ENCODE peak calls at places on chromosomes 13 and 19, in five cellular contexts. V is IMR-90, Y is H9, O is H1, X is neuronal stem cell. U is an unnamed sample.

GRCh38 chr19:33246729-33247440 is 21.2 kb upstream of the SLC7A10 start:
- DNase-seq in V (no peak), Y (no peak), O (no peak), X (no peak), U (no peak)

GRCh38 chr13:45872574-45872973 is 21.0 kb upstream of the SIAH3 start:
- DNase-seq in V (no peak), Y (no peak), O (no peak), X (no peak), U (no peak)

GRCh38 chr19:50896591-50897190 is 14.5 kb downstream of the KLK4 start:
- DNase-seq in V (peak), Y (no peak), O (no peak), X (no peak), U (peak)

GRCh38 chr19:3849092-3849491 is 19.7 kb downstream of the ZFR2 start:
- DNase-seq in V (no peak), Y (peak), O (no peak), X (no peak), U (peak)

GRCh38 chr13:111111376-111111937 is 3.7 kb upstream of the ARHGEF7 start:
- DNase-seq in V (no peak), Y (no peak), O (no peak), X (no peak), U (no peak)

GRCh38 chr13:98749501-98749900 is 3.0 kb downstream of the SLC15A1 start:
- DNase-seq in V (peak), Y (no peak), O (no peak), X (no peak), U (no peak)

GRCh38 chr13:46668302-46668720 is 115.3 kb downstream of the LRCH1 start:
- DNase-seq in V (peak), Y (no peak), O (no peak), X (no peak), U (no peak)

GRCh38 chr13:48500652-48501197 is 32.2 kb downstream of the RCBTB2 start:
- DNase-seq in V (peak), Y (no peak), O (no peak), X (no peak), U (peak)

GRCh38 chr13:23514076-23514475 is 56.1 kb upstream of the TNFRSF19 start:
- DNase-seq in V (no peak), Y (no peak), O (no peak), X (no peak), U (no peak)

GRCh38 chr19:7679017-7679720 is 1.5 kb upstream of the TRAPPC5 start:
- DNase-seq in V (no peak), Y (no peak), O (no peak), X (no peak), U (peak)

GRCh38 chr13:59883885-59884284 is 279.8 kb downstream of the DIAPH3 start:
- DNase-seq in V (no peak), Y (no peak), O (no peak), X (no peak), U (no peak)

GRCh38 chr19:14459703-14460102 is 15.5 kb downstream of the PTGER1 start:
- DNase-seq in V (no peak), Y (no peak), O (no peak), X (no peak), U (no peak)

GRCh38 chr13:101996906-101997408 is 404.9 kb downstream of the FGF14 start:
- DNase-seq in V (no peak), Y (no peak), O (no peak), X (no peak), U (no peak)

GRCh38 chr13:110559429-110559943 is 2.0 kb downstream of the RAB20 start:
- DNase-seq in V (peak), Y (no peak), O (no peak), X (no peak), U (no peak)

GRCh38 chr19:49790866-49791265 is 22.2 kb downstream of the FUZ start:
- DNase-seq in V (peak), Y (no peak), O (no peak), X (no peak), U (no peak)

GRCh38 chr13:33859691-33860303 is 41.8 kb downstream of the RFC3 start:
- DNase-seq in V (no peak), Y (no peak), O (no peak), X (no peak), U (no peak)

GRCh38 chr13:66774046-66774445 is 456.1 kb downstream of the PCDH9 start:
- DNase-seq in V (no peak), Y (no peak), O (no peak), X (no peak), U (no peak)

GRCh38 chr19:41552558-41552957 is 23.4 kb upstream of the CEACAM21 start:
- DNase-seq in V (no peak), Y (no peak), O (no peak), X (no peak), U (no peak)

GRCh38 chr19:52270266-52270885 is 989 bp downstream of the ZNF766 start:
- DNase-seq in V (peak), Y (no peak), O (peak), X (no peak), U (no peak)

GRCh38 chr13:29589234-29589633 is 6.3 kb downstream of the SLC7A1 start:
- DNase-seq in V (peak), Y (no peak), O (no peak), X (peak), U (peak)

GRCh38 chr19:40530091-40530901 is 46.4 kb upstream of the SHKBP1 start:
- DNase-seq in V (no peak), Y (peak), O (peak), X (peak), U (no peak)

GRCh38 chr13:94192576-94192975 is 286.9 kb downstream of the DCT start:
- DNase-seq in V (peak), Y (peak), O (peak), X (peak), U (no peak)

GRCh38 chr19:7801020-7801570 is 28.9 kb upstream of the EVI5L start:
- DNase-seq in V (no peak), Y (no peak), O (no peak), X (no peak), U (peak)

GRCh38 chr13:51977606-51978005 is 33.6 kb downstream of the ATP7B start:
- DNase-seq in V (no peak), Y (no peak), O (no peak), X (no peak), U (no peak)

GRCh38 chr13:108897955-108898354 is 268.5 kb downstream of the MYO16 start:
- DNase-seq in V (peak), Y (no peak), O (no peak), X (no peak), U (peak)

GRCh38 chr13:34638897-34639296 is 303.2 kb upstream of the NBEA start:
- DNase-seq in V (no peak), Y (no peak), O (no peak), X (no peak), U (no peak)

GRCh38 chr19:42229855-42230331 is 9.8 kb downstream of the ZNF526 start:
- DNase-seq in V (peak), Y (no peak), O (no peak), X (no peak), U (no peak)

GRCh38 chr13:75196112-75196855 is 285.7 kb downstream of the TBC1D4 start:
- DNase-seq in V (peak), Y (no peak), O (no peak), X (no peak), U (peak)

GRCh38 chr13:47114030-47114429 is 217.2 kb upstream of the HTR2A start:
- DNase-seq in V (peak), Y (no peak), O (no peak), X (no peak), U (no peak)

GRCh38 chr13:41458939-41459753 is 1.8 kb downstream of the RGCC start:
- DNase-seq in V (peak), Y (no peak), O (peak), X (no peak), U (peak)

GRCh38 chr13:31409678-31410356 is 210.0 kb downstream of the B3GLCT start:
- DNase-seq in V (no peak), Y (no peak), O (no peak), X (no peak), U (no peak)

GRCh38 chr13:40586886-40587285 is 79.6 kb downstream of the FOXO1 start:
- DNase-seq in V (no peak), Y (no peak), O (no peak), X (no peak), U (no peak)

GRCh38 chr13:27793377-27794074 is 1.2 kb downstream of the GSX1 start:
- DNase-seq in V (no peak), Y (no peak), O (peak), X (no peak), U (no peak)
- H3K23ac ChIP-seq in V (no peak), Y (no peak), O (no peak), X (peak), U (no peak)

DNA sequence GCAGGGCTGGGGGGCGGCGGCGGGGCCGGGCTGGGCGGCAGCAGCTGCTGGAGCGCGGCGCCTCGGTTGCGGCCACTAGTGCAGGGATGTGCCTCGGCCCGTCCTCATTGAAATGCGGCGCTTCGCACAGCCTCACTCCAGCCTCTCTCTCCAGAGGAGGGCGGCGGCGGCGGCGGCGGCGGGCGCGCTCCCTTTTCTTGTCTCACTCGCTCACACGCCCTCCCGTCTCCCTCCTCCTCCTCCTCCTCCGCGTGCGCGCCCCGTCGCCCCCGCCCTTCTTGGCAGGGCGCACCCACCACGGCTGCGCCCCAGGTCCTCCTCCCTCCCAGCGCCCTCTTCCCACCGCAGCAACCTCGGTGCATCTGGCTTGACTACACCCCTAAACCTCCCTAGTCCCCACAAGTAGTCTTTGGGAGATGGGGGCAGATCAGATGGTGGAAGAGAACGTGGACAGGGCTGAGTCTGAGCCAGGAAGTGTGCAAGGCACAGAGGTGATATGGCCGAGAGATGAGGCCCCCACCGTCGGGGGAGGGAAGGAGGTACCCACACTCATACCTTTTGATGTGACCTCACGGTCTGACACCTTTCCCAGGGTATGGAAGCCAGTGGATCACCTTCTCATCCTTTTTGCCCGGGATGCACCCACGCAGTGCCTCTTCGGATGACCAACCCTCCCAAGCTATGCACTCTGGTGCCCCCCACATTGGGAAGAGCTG is at the start of gene DCLK1:
- DNase-seq in V (no peak), Y (peak), O (peak), X (peak), U (peak)
- H3K23ac ChIP-seq in V (no peak), Y (no peak), O (no peak), X (peak), U (no peak)

GRCh38 chr19:55642153-55643002 is 1.1 kb upstream of the ZNF581 start:
- DNase-seq in V (no peak), Y (no peak), O (peak), X (no peak), U (no peak)
- H3K23ac ChIP-seq in V (peak), Y (no peak), O (peak), X (peak), U (no peak)

GRCh38 chr19:11766597-11767591 is at the start of gene ZNF441:
- DNase-seq in V (peak), Y (peak), O (peak), X (peak), U (peak)
- H3K23ac ChIP-seq in V (peak), Y (no peak), O (no peak), X (peak), U (no peak)

DNA sequence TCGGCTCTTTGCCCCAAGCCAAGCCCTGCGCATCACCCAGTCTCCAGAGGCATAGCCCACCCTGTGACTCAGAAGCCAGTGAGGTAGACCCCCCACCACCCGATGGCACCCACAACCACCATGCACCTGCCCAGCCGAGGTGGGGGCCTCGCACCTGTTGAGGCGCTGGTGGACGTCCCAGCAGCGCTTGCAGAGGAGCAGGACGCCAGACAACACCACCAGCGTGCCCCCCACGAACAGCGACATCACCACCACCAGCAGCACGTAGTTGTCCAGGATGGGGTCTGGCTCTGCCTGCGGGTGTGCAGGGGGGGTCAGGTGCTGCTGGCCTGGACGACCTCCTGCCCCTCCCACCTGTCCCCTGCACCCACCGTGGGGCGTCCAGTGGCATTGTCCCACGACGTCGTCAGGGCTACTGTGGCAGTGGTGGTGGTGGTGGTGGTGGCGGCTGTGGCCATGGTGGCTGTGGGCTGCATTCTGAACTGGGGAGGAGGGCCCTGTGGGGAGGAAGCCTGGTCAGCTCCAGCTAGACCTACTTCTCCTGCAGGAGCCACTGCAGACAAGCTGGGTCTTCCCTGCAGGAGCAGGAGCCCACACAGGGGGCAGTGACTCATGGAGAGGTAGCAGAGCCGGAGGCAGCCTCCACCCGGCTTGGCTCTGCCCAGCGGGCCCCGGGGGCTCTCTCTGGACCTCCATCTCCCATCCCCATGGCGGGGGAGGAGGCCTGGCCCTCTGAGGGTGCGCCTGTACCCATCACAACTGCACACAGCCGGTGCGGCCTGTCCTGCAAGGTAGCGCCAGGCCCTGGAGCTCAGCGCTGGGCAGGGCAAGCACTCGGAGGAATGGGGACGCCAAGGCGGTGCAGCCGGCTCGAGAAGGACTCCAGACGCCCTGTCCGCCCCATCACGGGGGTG is 1.9 kb downstream of the CBARP start:
- DNase-seq in V (peak), Y (no peak), O (no peak), X (no peak), U (peak)
- H3K23ac ChIP-seq in V (no peak), Y (no peak), O (no peak), X (peak), U (no peak)

GRCh38 chr19:57830071-57830602 is at the start of gene ZNF587B:
- DNase-seq in V (peak), Y (peak), O (peak), X (peak), U (peak)
- H3K23ac ChIP-seq in V (peak), Y (no peak), O (no peak), X (peak), U (no peak)